ENCODE peak calls at places on chromosomes 1 and 21, in seven cellular contexts. One of them, this sample, is unnamed.

GRCh38 chr21:42563261-42564045 is 49.8 kb downstream of the SLC37A1 start:
- DNase-seq in AG09319: no peak
- DNase-seq in HFFc6: no peak
- DNase-seq in chondrocyte: peak
- DNase-seq in NCI-H1417: no peak
- DNase-seq in AG08396: no peak
- DNase-seq in stimulated activated CD4-positive, alpha-beta T cell treated with anti-CD3 and anti-CD28 coated beads, Interleukin-2, amount 100 ng/mL, for 48 hours: no peak
- DNase-seq in this sample: no peak

GRCh38 chr1:28877132-28877781 is 37.1 kb upstream of the EPB41 start:
- DNase-seq in AG09319: peak
- DNase-seq in HFFc6: peak
- DNase-seq in chondrocyte: no peak
- DNase-seq in NCI-H1417: peak
- DNase-seq in AG08396: peak
- DNase-seq in stimulated activated CD4-positive, alpha-beta T cell treated with anti-CD3 and anti-CD28 coated beads, Interleukin-2, amount 100 ng/mL, for 48 hours: peak
- DNase-seq in this sample: peak

GRCh38 chr1:57254006-57254405 is 169.9 kb downstream of the DAB1 start:
- DNase-seq in AG09319: no peak
- DNase-seq in HFFc6: peak
- DNase-seq in chondrocyte: no peak
- DNase-seq in NCI-H1417: no peak
- DNase-seq in AG08396: peak
- DNase-seq in stimulated activated CD4-positive, alpha-beta T cell treated with anti-CD3 and anti-CD28 coated beads, Interleukin-2, amount 100 ng/mL, for 48 hours: no peak
- DNase-seq in this sample: no peak

GRCh38 chr1:21261551-21262281 is 28.5 kb downstream of the ECE1 start:
- DNase-seq in AG09319: peak
- DNase-seq in HFFc6: peak
- DNase-seq in chondrocyte: no peak
- DNase-seq in NCI-H1417: peak
- DNase-seq in AG08396: peak
- DNase-seq in stimulated activated CD4-positive, alpha-beta T cell treated with anti-CD3 and anti-CD28 coated beads, Interleukin-2, amount 100 ng/mL, for 48 hours: no peak
- DNase-seq in this sample: peak

GRCh38 chr1:85220756-85221166 is 19.9 kb upstream of the SYDE2 start:
- DNase-seq in AG09319: peak
- DNase-seq in HFFc6: no peak
- DNase-seq in chondrocyte: no peak
- DNase-seq in NCI-H1417: no peak
- DNase-seq in AG08396: no peak
- DNase-seq in stimulated activated CD4-positive, alpha-beta T cell treated with anti-CD3 and anti-CD28 coated beads, Interleukin-2, amount 100 ng/mL, for 48 hours: no peak
- DNase-seq in this sample: no peak

GRCh38 chr21:41825881-41826280 is 53.3 kb downstream of the PRDM15 start:
- DNase-seq in AG09319: no peak
- DNase-seq in HFFc6: no peak
- DNase-seq in chondrocyte: no peak
- DNase-seq in NCI-H1417: no peak
- DNase-seq in AG08396: no peak
- DNase-seq in stimulated activated CD4-positive, alpha-beta T cell treated with anti-CD3 and anti-CD28 coated beads, Interleukin-2, amount 100 ng/mL, for 48 hours: no peak
- DNase-seq in this sample: no peak

GRCh38 chr21:21177353-21177986 is 179.3 kb downstream of the NCAM2 start:
- DNase-seq in AG09319: no peak
- DNase-seq in HFFc6: no peak
- DNase-seq in chondrocyte: no peak
- DNase-seq in NCI-H1417: peak
- DNase-seq in AG08396: no peak
- DNase-seq in stimulated activated CD4-positive, alpha-beta T cell treated with anti-CD3 and anti-CD28 coated beads, Interleukin-2, amount 100 ng/mL, for 48 hours: no peak
- DNase-seq in this sample: no peak

GRCh38 chr1:91556556-91556955 is 55.9 kb downstream of the CDC7 start:
- DNase-seq in AG09319: no peak
- DNase-seq in HFFc6: no peak
- DNase-seq in chondrocyte: no peak
- DNase-seq in NCI-H1417: no peak
- DNase-seq in AG08396: no peak
- DNase-seq in stimulated activated CD4-positive, alpha-beta T cell treated with anti-CD3 and anti-CD28 coated beads, Interleukin-2, amount 100 ng/mL, for 48 hours: no peak
- DNase-seq in this sample: no peak

GRCh38 chr1:56146449-56146848 is 432.9 kb downstream of the PLPP3 start:
- DNase-seq in AG09319: peak
- DNase-seq in HFFc6: peak
- DNase-seq in chondrocyte: no peak
- DNase-seq in NCI-H1417: no peak
- DNase-seq in AG08396: peak
- DNase-seq in stimulated activated CD4-positive, alpha-beta T cell treated with anti-CD3 and anti-CD28 coated beads, Interleukin-2, amount 100 ng/mL, for 48 hours: no peak
- DNase-seq in this sample: no peak

GRCh38 chr1:219505886-219506285 is 107.0 kb downstream of the ZC3H11B start:
- DNase-seq in AG09319: no peak
- DNase-seq in HFFc6: no peak
- DNase-seq in chondrocyte: no peak
- DNase-seq in NCI-H1417: no peak
- DNase-seq in AG08396: no peak
- DNase-seq in stimulated activated CD4-positive, alpha-beta T cell treated with anti-CD3 and anti-CD28 coated beads, Interleukin-2, amount 100 ng/mL, for 48 hours: no peak
- DNase-seq in this sample: no peak

GRCh38 chr1:71039666-71040262 is 7.9 kb downstream of the PTGER3 start:
- DNase-seq in AG09319: no peak
- DNase-seq in HFFc6: peak
- DNase-seq in chondrocyte: no peak
- DNase-seq in NCI-H1417: no peak
- DNase-seq in AG08396: no peak
- DNase-seq in stimulated activated CD4-positive, alpha-beta T cell treated with anti-CD3 and anti-CD28 coated beads, Interleukin-2, amount 100 ng/mL, for 48 hours: no peak
- DNase-seq in this sample: no peak

GRCh38 chr1:28503117-28503516 is 2.7 kb upstream of the RCC1 start:
- DNase-seq in AG09319: no peak
- DNase-seq in HFFc6: no peak
- DNase-seq in chondrocyte: no peak
- DNase-seq in NCI-H1417: no peak
- DNase-seq in AG08396: no peak
- DNase-seq in stimulated activated CD4-positive, alpha-beta T cell treated with anti-CD3 and anti-CD28 coated beads, Interleukin-2, amount 100 ng/mL, for 48 hours: no peak
- DNase-seq in this sample: no peak

GRCh38 chr1:91871994-91872393 is 14.0 kb downstream of the TGFBR3 start:
- DNase-seq in AG09319: no peak
- DNase-seq in HFFc6: no peak
- DNase-seq in chondrocyte: no peak
- DNase-seq in NCI-H1417: no peak
- DNase-seq in AG08396: no peak
- DNase-seq in stimulated activated CD4-positive, alpha-beta T cell treated with anti-CD3 and anti-CD28 coated beads, Interleukin-2, amount 100 ng/mL, for 48 hours: no peak
- DNase-seq in this sample: no peak

GRCh38 chr1:155196893-155197638 is 10.6 kb downstream of the THBS3 start:
- DNase-seq in AG09319: no peak
- DNase-seq in HFFc6: no peak
- DNase-seq in chondrocyte: peak
- DNase-seq in NCI-H1417: no peak
- DNase-seq in AG08396: no peak
- DNase-seq in stimulated activated CD4-positive, alpha-beta T cell treated with anti-CD3 and anti-CD28 coated beads, Interleukin-2, amount 100 ng/mL, for 48 hours: no peak
- DNase-seq in this sample: no peak

GRCh38 chr1:81689531-81689941 is 111.2 kb upstream of the ADGRL2 start:
- DNase-seq in AG09319: peak
- DNase-seq in HFFc6: peak
- DNase-seq in chondrocyte: no peak
- DNase-seq in NCI-H1417: no peak
- DNase-seq in AG08396: peak
- DNase-seq in stimulated activated CD4-positive, alpha-beta T cell treated with anti-CD3 and anti-CD28 coated beads, Interleukin-2, amount 100 ng/mL, for 48 hours: no peak
- DNase-seq in this sample: peak

GRCh38 chr21:33640697-33641338 is 723 bp downstream of the CRYZL1 start:
- DNase-seq in AG09319: no peak
- DNase-seq in HFFc6: no peak
- DNase-seq in chondrocyte: no peak
- DNase-seq in NCI-H1417: peak
- DNase-seq in AG08396: peak
- DNase-seq in stimulated activated CD4-positive, alpha-beta T cell treated with anti-CD3 and anti-CD28 coated beads, Interleukin-2, amount 100 ng/mL, for 48 hours: no peak
- DNase-seq in this sample: no peak

GRCh38 chr1:227170361-227171166 is 147.7 kb downstream of the CDC42BPA start:
- DNase-seq in AG09319: no peak
- DNase-seq in HFFc6: peak
- DNase-seq in chondrocyte: no peak
- DNase-seq in NCI-H1417: no peak
- DNase-seq in AG08396: no peak
- DNase-seq in stimulated activated CD4-positive, alpha-beta T cell treated with anti-CD3 and anti-CD28 coated beads, Interleukin-2, amount 100 ng/mL, for 48 hours: no peak
- DNase-seq in this sample: no peak

GRCh38 chr1:240526321-240526720 is 85.6 kb downstream of the GREM2 start:
- DNase-seq in AG09319: no peak
- DNase-seq in HFFc6: no peak
- DNase-seq in chondrocyte: no peak
- DNase-seq in NCI-H1417: peak
- DNase-seq in AG08396: no peak
- DNase-seq in stimulated activated CD4-positive, alpha-beta T cell treated with anti-CD3 and anti-CD28 coated beads, Interleukin-2, amount 100 ng/mL, for 48 hours: no peak
- DNase-seq in this sample: no peak

GRCh38 chr1:229280921-229281320 is 10.0 kb downstream of the RAB4A start:
- DNase-seq in AG09319: no peak
- DNase-seq in HFFc6: peak
- DNase-seq in chondrocyte: no peak
- DNase-seq in NCI-H1417: no peak
- DNase-seq in AG08396: no peak
- DNase-seq in stimulated activated CD4-positive, alpha-beta T cell treated with anti-CD3 and anti-CD28 coated beads, Interleukin-2, amount 100 ng/mL, for 48 hours: no peak
- DNase-seq in this sample: no peak

GRCh38 chr1:155050560-155051341 is at the start of gene ADAM15:
- DNase-seq in AG09319: peak
- DNase-seq in HFFc6: peak
- DNase-seq in chondrocyte: no peak
- DNase-seq in NCI-H1417: peak
- DNase-seq in AG08396: peak
- DNase-seq in stimulated activated CD4-positive, alpha-beta T cell treated with anti-CD3 and anti-CD28 coated beads, Interleukin-2, amount 100 ng/mL, for 48 hours: peak
- DNase-seq in this sample: peak

GRCh38 chr1:66564250-66564649 is 30.3 kb downstream of the SGIP1 start:
- DNase-seq in AG09319: peak
- DNase-seq in HFFc6: peak
- DNase-seq in chondrocyte: no peak
- DNase-seq in NCI-H1417: no peak
- DNase-seq in AG08396: peak
- DNase-seq in stimulated activated CD4-positive, alpha-beta T cell treated with anti-CD3 and anti-CD28 coated beads, Interleukin-2, amount 100 ng/mL, for 48 hours: no peak
- DNase-seq in this sample: peak

This sample was measured in brain microvascular endothelial cell.